ENCODE peak calls at places on chromosomes 3 and 15, in five cellular contexts. W is non-pigmented ciliary epithelial cell; R is stimulated activated CD4-positive, alpha-beta T cell treated with anti-CD3 and anti-CD28 coated beads, Interleukin-4, amount 100 ng/mL, for 48 hours; G is LoVo; B is ACHN. P is an unnamed sample.

GRCh38 chr3:10334042-10334441 is 13.1 kb upstream of the SEC13 start:
- DNase-seq in W (no peak), R (no peak), G (no peak), B (no peak), P (no peak)

GRCh38 chr15:80550910-80551265 is 144.2 kb upstream of the ABHD17C start:
- DNase-seq in W (peak), R (no peak), G (no peak), B (peak), P (no peak)

GRCh38 chr3:191328383-191328962 is 721 bp upstream of the CCDC50 start:
- DNase-seq in W (no peak), R (no peak), G (no peak), B (no peak), P (no peak)

GRCh38 chr3:187678869-187679268 is 8.7 kb upstream of the SST start:
- DNase-seq in W (peak), R (peak), G (peak), B (peak), P (no peak)

GRCh38 chr3:16864610-16865313 is 20.0 kb upstream of the PLCL2 start:
- DNase-seq in W (no peak), R (no peak), G (peak), B (peak), P (no peak)

GRCh38 chr3:115038831-115039230 is 108.3 kb downstream of the ZBTB20 start:
- DNase-seq in W (no peak), R (no peak), G (no peak), B (no peak), P (no peak)

GRCh38 chr15:57607570-57608000 is 15.9 kb downstream of the MYZAP start:
- DNase-seq in W (peak), R (no peak), G (peak), B (peak), P (no peak)

GRCh38 chr3:134927596-134927995 is 132.5 kb downstream of the EPHB1 start:
- DNase-seq in W (no peak), R (no peak), G (no peak), B (no peak), P (no peak)

GRCh38 chr3:57059416-57059815 is 1.0 kb upstream of the SPATA12 start:
- DNase-seq in W (no peak), R (no peak), G (no peak), B (no peak), P (no peak)

GRCh38 chr3:45123030-45123429 is 23.1 kb downstream of the CDCP1 start:
- DNase-seq in W (peak), R (no peak), G (peak), B (peak), P (no peak)

GRCh38 chr3:143001034-143001368 is 369 bp upstream of the U2SURP start:
- DNase-seq in W (no peak), R (no peak), G (no peak), B (no peak), P (no peak)

GRCh38 chr15:99085413-99086326 is 19.2 kb upstream of the SYNM start:
- DNase-seq in W (peak), R (no peak), G (no peak), B (no peak), P (no peak)

GRCh38 chr15:39287322-39288195 is 293.3 kb upstream of the THBS1 start:
- DNase-seq in W (no peak), R (no peak), G (no peak), B (no peak), P (no peak)

GRCh38 chr3:8665407-8665896 is 20.9 kb upstream of the SSUH2 start:
- DNase-seq in W (no peak), R (no peak), G (no peak), B (no peak), P (no peak)

GRCh38 chr3:37377670-37378069 is 203.3 kb upstream of the LRRFIP2 start:
- DNase-seq in W (no peak), R (no peak), G (no peak), B (no peak), P (no peak)

GRCh38 chr15:60859996-60860494 is 369.1 kb downstream of the RORA start:
- DNase-seq in W (peak), R (no peak), G (no peak), B (no peak), P (peak)

GRCh38 chr15:78991879-78992278 is 47.0 kb upstream of the CTSH start:
- DNase-seq in W (no peak), R (no peak), G (no peak), B (no peak), P (no peak)

GRCh38 chr3:126465928-126466564 is 9.6 kb downstream of the ZXDC start:
- DNase-seq in W (no peak), R (no peak), G (no peak), B (no peak), P (no peak)

GRCh38 chr3:48140284-48140683 is 47.9 kb downstream of the CDC25A start:
- DNase-seq in W (no peak), R (no peak), G (no peak), B (no peak), P (no peak)

GRCh38 chr3:178120367-178120766 is 415.9 kb upstream of the KCNMB2 start:
- DNase-seq in W (no peak), R (no peak), G (no peak), B (no peak), P (no peak)

GRCh38 chr3:124282751-124283643 is 291.1 kb upstream of the ROPN1 start:
- DNase-seq in W (no peak), R (no peak), G (no peak), B (no peak), P (no peak)

GRCh38 chr15:89575656-89576416 is 567 bp downstream of the TICRR start:
- DNase-seq in W (no peak), R (peak), G (no peak), B (no peak), P (no peak)

GRCh38 chr3:56590814-56591213 is 33.8 kb downstream of the CCDC66 start:
- DNase-seq in W (peak), R (no peak), G (no peak), B (no peak), P (no peak)

GRCh38 chr3:5001805-5002173 is 22.6 kb downstream of the BHLHE40 start:
- DNase-seq in W (no peak), R (no peak), G (no peak), B (no peak), P (no peak)

GRCh38 chr15:58433597-58434333 is 2.0 kb downstream of the LIPC start:
- DNase-seq in W (no peak), R (no peak), G (no peak), B (no peak), P (no peak)

GRCh38 chr3:166634091-166634746 is 745.9 kb downstream of the ZBBX start:
- DNase-seq in W (no peak), R (no peak), G (no peak), B (no peak), P (no peak)

GRCh38 chr3:14177580-14178246 is 688 bp downstream of the XPC start:
- DNase-seq in W (no peak), R (no peak), G (peak), B (no peak), P (no peak)

GRCh38 chr3:14016900-14017475 is 107.7 kb downstream of the CHCHD4 start:
- DNase-seq in W (no peak), R (no peak), G (peak), B (no peak), P (no peak)

GRCh38 chr3:6088433-6088832 is 772.5 kb upstream of the GRM7 start:
- DNase-seq in W (no peak), R (no peak), G (no peak), B (no peak), P (no peak)

GRCh38 chr3:140341817-140342403 is 336.0 kb upstream of the TRIM42 start:
- DNase-seq in W (no peak), R (no peak), G (no peak), B (no peak), P (no peak)

GRCh38 chr3:62101488-62101887 is 271.9 kb downstream of the FEZF2 start:
- DNase-seq in W (no peak), R (no peak), G (no peak), B (no peak), P (no peak)

GRCh38 chr3:42025388-42026138 is 63.7 kb upstream of the ULK4 start:
- DNase-seq in W (peak), R (no peak), G (no peak), B (no peak), P (no peak)

GRCh38 chr3:103459815-103460214 is 1025.0 kb downstream of the ZPLD1 start:
- DNase-seq in W (no peak), R (no peak), G (no peak), B (no peak), P (no peak)

GRCh38 chr3:144777941-144778340 is 806.3 kb downstream of the DIPK2A start:
- DNase-seq in W (no peak), R (no peak), G (no peak), B (no peak), P (no peak)

GRCh38 chr15:50736823-50737222 is 28.7 kb downstream of the SPPL2A start:
- DNase-seq in W (no peak), R (no peak), G (no peak), B (no peak), P (no peak)

GRCh38 chr15:62854420-62855084 is 188.0 kb upstream of the TPM1 start:
- DNase-seq in W (no peak), R (no peak), G (no peak), B (no peak), P (no peak)

GRCh38 chr15:41693757-41694156 is 33.6 kb downstream of the MGA start:
- DNase-seq in W (no peak), R (no peak), G (no peak), B (no peak), P (no peak)

GRCh38 chr15:33157636-33158035 is 36.9 kb downstream of the FMN1 start:
- DNase-seq in W (no peak), R (no peak), G (no peak), B (no peak), P (no peak)

P was measured in natural killer cell treated with Interleukin-12 subunit alpha and Interleukin-12 subunit beta and Interleukin-15 and Interleukin-18, amount 100 ng/mL, for 72 hours.